ENCODE peak calls at places on chromosome 18, in four cellular contexts. D, F, G and S are unnamed samples.

GRCh38 chr18:37393945-37394609 is 171.5 kb downstream of the CELF4 start:
- DNase-seq in D (peak; percentile 83), F (peak; percentile 97), G (peak; percentile 76), S (peak; percentile 87)

GRCh38 chr18:59352250-59352855 is 6.7 kb downstream of the LMAN1 start:
- DNase-seq in D (no peak), F (no peak), G (no peak), S (no peak)

GRCh38 chr18:55435592-55435991 is 152.4 kb downstream of the TCF4 start:
- DNase-seq in D (no peak), F (no peak), G (no peak), S (no peak)

GRCh38 chr18:57748770-57749603 is 54.1 kb downstream of the ATP8B1 start:
- DNase-seq in D (no peak), F (no peak), G (peak; percentile 15), S (no peak)

GRCh38 chr18:25915907-25916306 is 174.5 kb downstream of the SS18 start:
- DNase-seq in D (no peak), F (no peak), G (no peak), S (no peak)

GRCh38 chr18:12699747-12700146 is 2.8 kb downstream of the CEP76 start:
- DNase-seq in D (no peak), F (no peak), G (no peak), S (no peak)

GRCh38 chr18:50507120-50507590 is 52.7 kb upstream of the MAPK4 start:
- DNase-seq in D (peak; percentile 31), F (peak; percentile 47), G (peak; percentile 62), S (peak; percentile 58)

GRCh38 chr18:45355944-45356520 is 259.2 kb upstream of the SLC14A2 start:
- DNase-seq in D (no peak), F (no peak), G (no peak), S (no peak)

GRCh38 chr18:10471574-10471973 is 17.1 kb downstream of the APCDD1 start:
- DNase-seq in D (no peak), F (no peak), G (no peak), S (no peak)

GRCh38 chr18:413263-413662 is 87.2 kb downstream of the COLEC12 start:
- DNase-seq in D (no peak), F (no peak), G (no peak), S (no peak)

GRCh38 chr18:42087876-42088275 is 132.8 kb downstream of the PIK3C3 start:
- DNase-seq in D (no peak), F (no peak), G (no peak), S (no peak)

GRCh38 chr18:3452750-3453539 is 3.0 kb downstream of the TGIF1 start:
- DNase-seq in D (no peak), F (no peak), G (no peak), S (no peak)

GRCh38 chr18:12287684-12288405 is 20.2 kb upstream of the TUBB6 start:
- DNase-seq in D (peak; percentile 82), F (peak; percentile 92), G (no peak), S (peak; percentile 88)

GRCh38 chr18:2513616-2514015 is 57.7 kb downstream of the METTL4 start:
- DNase-seq in D (no peak), F (no peak), G (no peak), S (no peak)